ENCODE peak calls at places on chromosomes 13 and 19, in six cellular contexts. One of them, this sample, is unnamed.

GRCh38 chr19:45577111-45577905 is 7.3 kb downstream of the OPA3 start:
- DNase-seq in RWPE1: peak; percentile 91
- DNase-seq in AG09309: peak; percentile 58
- DNase-seq in astrocyte of the spinal cord: peak; percentile 90
- DNase-seq in body of pancreas: peak; percentile 78
- DNase-seq in CD8-positive, alpha-beta T cell: no peak
- DNase-seq in this sample: no peak

GRCh38 chr13:97226013-97226412 is 3.9 kb downstream of the MBNL2 start:
- DNase-seq in RWPE1: no peak
- DNase-seq in AG09309: no peak
- DNase-seq in astrocyte of the spinal cord: no peak
- DNase-seq in body of pancreas: peak; percentile 53
- DNase-seq in CD8-positive, alpha-beta T cell: no peak
- DNase-seq in this sample: no peak

GRCh38 chr13:26475176-26476110 is 82.0 kb upstream of the WASF3 start:
- DNase-seq in RWPE1: no peak
- DNase-seq in AG09309: no peak
- DNase-seq in astrocyte of the spinal cord: no peak
- DNase-seq in body of pancreas: no peak
- DNase-seq in CD8-positive, alpha-beta T cell: no peak
- DNase-seq in this sample: no peak

GRCh38 chr13:40597735-40598365 is 68.6 kb downstream of the FOXO1 start:
- DNase-seq in RWPE1: no peak
- DNase-seq in AG09309: no peak
- DNase-seq in astrocyte of the spinal cord: no peak
- DNase-seq in body of pancreas: peak; percentile 43
- DNase-seq in CD8-positive, alpha-beta T cell: no peak
- DNase-seq in this sample: no peak

GRCh38 chr19:39193785-39194184 is 3.0 kb upstream of the NCCRP1 start:
- DNase-seq in RWPE1: no peak
- DNase-seq in AG09309: no peak
- DNase-seq in astrocyte of the spinal cord: no peak
- DNase-seq in body of pancreas: peak; percentile 89
- DNase-seq in CD8-positive, alpha-beta T cell: no peak
- DNase-seq in this sample: no peak

GRCh38 chr19:41877490-41877876 is 404 bp downstream of the CD79A start:
- DNase-seq in RWPE1: no peak
- DNase-seq in AG09309: no peak
- DNase-seq in astrocyte of the spinal cord: no peak
- DNase-seq in body of pancreas: no peak
- DNase-seq in CD8-positive, alpha-beta T cell: no peak
- DNase-seq in this sample: no peak

GRCh38 chr13:93172109-93172508 is 54.5 kb upstream of the GPC6 start:
- DNase-seq in RWPE1: no peak
- DNase-seq in AG09309: no peak
- DNase-seq in astrocyte of the spinal cord: no peak
- DNase-seq in body of pancreas: no peak
- DNase-seq in CD8-positive, alpha-beta T cell: no peak
- DNase-seq in this sample: no peak

GRCh38 chr13:48151766-48152165 is 56.9 kb upstream of the MED4 start:
- DNase-seq in RWPE1: no peak
- DNase-seq in AG09309: no peak
- DNase-seq in astrocyte of the spinal cord: no peak
- DNase-seq in body of pancreas: no peak
- DNase-seq in CD8-positive, alpha-beta T cell: no peak
- DNase-seq in this sample: no peak

GRCh38 chr19:45404557-45405434 is at the start of gene PPP1R13L:
- DNase-seq in RWPE1: peak; percentile 95
- DNase-seq in AG09309: no peak
- DNase-seq in astrocyte of the spinal cord: peak; percentile 87
- DNase-seq in body of pancreas: peak; percentile 96
- DNase-seq in CD8-positive, alpha-beta T cell: no peak
- DNase-seq in this sample: no peak

GRCh38 chr13:112134150-112135075 is 67.5 kb downstream of the SOX1 start:
- DNase-seq in RWPE1: no peak
- DNase-seq in AG09309: no peak
- DNase-seq in astrocyte of the spinal cord: no peak
- DNase-seq in body of pancreas: no peak
- DNase-seq in CD8-positive, alpha-beta T cell: no peak
- DNase-seq in this sample: peak; percentile 7

GRCh38 chr19:31296741-31297390 is 52.4 kb downstream of the TSHZ3 start:
- DNase-seq in RWPE1: no peak
- DNase-seq in AG09309: no peak
- DNase-seq in astrocyte of the spinal cord: no peak
- DNase-seq in body of pancreas: no peak
- DNase-seq in CD8-positive, alpha-beta T cell: no peak
- DNase-seq in this sample: no peak

GRCh38 chr13:29991343-29991742 is 140.9 kb upstream of the UBL3 start:
- DNase-seq in RWPE1: peak; percentile 20
- DNase-seq in AG09309: peak; percentile 91
- DNase-seq in astrocyte of the spinal cord: peak; percentile 92
- DNase-seq in body of pancreas: no peak
- DNase-seq in CD8-positive, alpha-beta T cell: no peak
- DNase-seq in this sample: no peak

GRCh38 chr19:20503536-20503935 is 62.0 kb downstream of the ZNF737 start:
- DNase-seq in RWPE1: peak; percentile 1
- DNase-seq in AG09309: no peak
- DNase-seq in astrocyte of the spinal cord: peak; percentile 8
- DNase-seq in body of pancreas: peak; percentile 59
- DNase-seq in CD8-positive, alpha-beta T cell: no peak
- DNase-seq in this sample: no peak

GRCh38 chr13:21120191-21120590 is 56.2 kb downstream of the SKA3 start:
- DNase-seq in RWPE1: no peak
- DNase-seq in AG09309: no peak
- DNase-seq in astrocyte of the spinal cord: no peak
- DNase-seq in body of pancreas: no peak
- DNase-seq in CD8-positive, alpha-beta T cell: no peak
- DNase-seq in this sample: no peak

GRCh38 chr19:33788676-33789075 is 8.0 kb upstream of the KCTD15 start:
- DNase-seq in RWPE1: no peak
- DNase-seq in AG09309: no peak
- DNase-seq in astrocyte of the spinal cord: no peak
- DNase-seq in body of pancreas: no peak
- DNase-seq in CD8-positive, alpha-beta T cell: no peak
- DNase-seq in this sample: no peak

GRCh38 chr13:36685912-36686311 is 12.1 kb downstream of the SERTM1 start:
- DNase-seq in RWPE1: no peak
- DNase-seq in AG09309: no peak
- DNase-seq in astrocyte of the spinal cord: peak; percentile 71
- DNase-seq in body of pancreas: no peak
- DNase-seq in CD8-positive, alpha-beta T cell: no peak
- DNase-seq in this sample: no peak

GRCh38 chr13:101703081-101703480 is 250.6 kb downstream of the ITGBL1 start:
- DNase-seq in RWPE1: no peak
- DNase-seq in AG09309: no peak
- DNase-seq in astrocyte of the spinal cord: no peak
- DNase-seq in body of pancreas: no peak
- DNase-seq in CD8-positive, alpha-beta T cell: no peak
- DNase-seq in this sample: no peak

GRCh38 chr19:29311391-29311790 is 98.4 kb upstream of the UQCRFS1 start:
- DNase-seq in RWPE1: no peak
- DNase-seq in AG09309: no peak
- DNase-seq in astrocyte of the spinal cord: no peak
- DNase-seq in body of pancreas: no peak
- DNase-seq in CD8-positive, alpha-beta T cell: no peak
- DNase-seq in this sample: no peak

GRCh38 chr19:43784251-43784980 is 3.6 kb upstream of the KCNN4 start:
- DNase-seq in RWPE1: peak; percentile 92
- DNase-seq in AG09309: peak; percentile 34
- DNase-seq in astrocyte of the spinal cord: peak; percentile 86
- DNase-seq in body of pancreas: peak; percentile 33
- DNase-seq in CD8-positive, alpha-beta T cell: peak; percentile 50
- DNase-seq in this sample: no peak

GRCh38 chr19:18674616-18675015 is 8.9 kb upstream of the CRTC1 start:
- DNase-seq in RWPE1: no peak
- DNase-seq in AG09309: no peak
- DNase-seq in astrocyte of the spinal cord: no peak
- DNase-seq in body of pancreas: no peak
- DNase-seq in CD8-positive, alpha-beta T cell: no peak
- DNase-seq in this sample: no peak

GRCh38 chr13:86174632-86175031 is 375.4 kb upstream of the SLITRK6 start:
- DNase-seq in RWPE1: no peak
- DNase-seq in AG09309: no peak
- DNase-seq in astrocyte of the spinal cord: peak; percentile 19
- DNase-seq in body of pancreas: no peak
- DNase-seq in CD8-positive, alpha-beta T cell: no peak
- DNase-seq in this sample: no peak

GRCh38 chr19:4049432-4049831 is 17.3 kb downstream of the ZBTB7A start:
- DNase-seq in RWPE1: no peak
- DNase-seq in AG09309: no peak
- DNase-seq in astrocyte of the spinal cord: no peak
- DNase-seq in body of pancreas: peak; percentile 31
- DNase-seq in CD8-positive, alpha-beta T cell: no peak
- DNase-seq in this sample: no peak

GRCh38 chr13:52744842-52745241 is 5.2 kb upstream of the CNMD start:
- DNase-seq in RWPE1: no peak
- DNase-seq in AG09309: no peak
- DNase-seq in astrocyte of the spinal cord: no peak
- DNase-seq in body of pancreas: no peak
- DNase-seq in CD8-positive, alpha-beta T cell: no peak
- DNase-seq in this sample: no peak

GRCh38 chr19:5891938-5892771 is 11.4 kb downstream of the NDUFA11 start:
- DNase-seq in RWPE1: no peak
- DNase-seq in AG09309: no peak
- DNase-seq in astrocyte of the spinal cord: peak; percentile 37
- DNase-seq in body of pancreas: peak; percentile 45
- DNase-seq in CD8-positive, alpha-beta T cell: no peak
- DNase-seq in this sample: no peak

GRCh38 chr13:113802090-113802531 is 43.1 kb downstream of the TMEM255B start:
- DNase-seq in RWPE1: peak; percentile 71
- DNase-seq in AG09309: peak; percentile 37
- DNase-seq in astrocyte of the spinal cord: peak; percentile 74
- DNase-seq in body of pancreas: peak; percentile 33
- DNase-seq in CD8-positive, alpha-beta T cell: no peak
- DNase-seq in this sample: no peak

GRCh38 chr13:107678075-107678689 is 537.2 kb downstream of the LIG4 start:
- DNase-seq in RWPE1: no peak
- DNase-seq in AG09309: peak; percentile 4
- DNase-seq in astrocyte of the spinal cord: no peak
- DNase-seq in body of pancreas: no peak
- DNase-seq in CD8-positive, alpha-beta T cell: no peak
- DNase-seq in this sample: no peak

GRCh38 chr13:38965281-38965680 is 25.4 kb downstream of the STOML3 start:
- DNase-seq in RWPE1: no peak
- DNase-seq in AG09309: no peak
- DNase-seq in astrocyte of the spinal cord: no peak
- DNase-seq in body of pancreas: no peak
- DNase-seq in CD8-positive, alpha-beta T cell: no peak
- DNase-seq in this sample: no peak

GRCh38 chr13:38967446-38967845 is 23.2 kb downstream of the STOML3 start:
- DNase-seq in RWPE1: no peak
- DNase-seq in AG09309: no peak
- DNase-seq in astrocyte of the spinal cord: no peak
- DNase-seq in body of pancreas: no peak
- DNase-seq in CD8-positive, alpha-beta T cell: no peak
- DNase-seq in this sample: no peak

GRCh38 chr13:38969187-38969586 is 21.4 kb downstream of the STOML3 start:
- DNase-seq in RWPE1: no peak
- DNase-seq in AG09309: no peak
- DNase-seq in astrocyte of the spinal cord: no peak
- DNase-seq in body of pancreas: no peak
- DNase-seq in CD8-positive, alpha-beta T cell: no peak
- DNase-seq in this sample: no peak

GRCh38 chr13:38970380-38971051 is 20.1 kb downstream of the STOML3 start:
- DNase-seq in RWPE1: no peak
- DNase-seq in AG09309: no peak
- DNase-seq in astrocyte of the spinal cord: no peak
- DNase-seq in body of pancreas: no peak
- DNase-seq in CD8-positive, alpha-beta T cell: no peak
- DNase-seq in this sample: no peak
- TF ChIP-seq CTCF in RWPE1: peak; percentile 6
- TF ChIP-seq CTCF in AG09309: no peak
- TF ChIP-seq CTCF in astrocyte of the spinal cord: no peak
- TF ChIP-seq CTCF in body of pancreas: no peak
- TF ChIP-seq CTCF in CD8-positive, alpha-beta T cell: no peak
- TF ChIP-seq CTCF in this sample: no peak

GRCh38 chr19:46824887-46825730 is 25.5 kb downstream of the AP2S1 start:
- DNase-seq in RWPE1: no peak
- DNase-seq in AG09309: no peak
- DNase-seq in astrocyte of the spinal cord: no peak
- DNase-seq in body of pancreas: peak; percentile 38
- DNase-seq in CD8-positive, alpha-beta T cell: no peak
- DNase-seq in this sample: no peak
- TF ChIP-seq CTCF in RWPE1: no peak
- TF ChIP-seq CTCF in AG09309: peak; percentile 13
- TF ChIP-seq CTCF in astrocyte of the spinal cord: no peak
- TF ChIP-seq CTCF in body of pancreas: no peak
- TF ChIP-seq CTCF in CD8-positive, alpha-beta T cell: no peak
- TF ChIP-seq CTCF in this sample: no peak

DNA sequence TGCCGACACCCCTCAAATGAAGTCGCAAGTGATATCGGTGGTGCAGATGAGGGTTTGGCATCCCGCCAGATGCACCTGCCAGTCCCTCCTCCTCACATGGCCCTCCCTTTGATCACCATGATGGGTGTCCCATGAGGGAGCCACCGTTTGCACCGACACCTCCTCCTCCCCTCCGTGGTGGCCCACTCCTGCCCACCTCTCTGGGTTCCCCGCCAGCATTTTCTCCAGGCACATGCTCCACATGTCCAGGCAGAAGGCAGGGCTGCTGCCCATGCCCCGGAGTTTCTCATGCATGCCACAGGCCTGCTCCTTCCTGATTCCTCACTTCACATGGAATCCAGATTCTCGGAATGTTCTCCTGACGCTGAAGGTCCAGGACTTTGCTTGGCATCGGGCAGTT is 49.3 kb downstream of the COL4A2 start:
- DNase-seq in RWPE1: no peak
- DNase-seq in AG09309: no peak
- DNase-seq in astrocyte of the spinal cord: no peak
- DNase-seq in body of pancreas: no peak
- DNase-seq in CD8-positive, alpha-beta T cell: no peak
- DNase-seq in this sample: no peak
- TF ChIP-seq CTCF in RWPE1: no peak
- TF ChIP-seq CTCF in AG09309: no peak
- TF ChIP-seq CTCF in astrocyte of the spinal cord: no peak
- TF ChIP-seq CTCF in body of pancreas: no peak
- TF ChIP-seq CTCF in CD8-positive, alpha-beta T cell: no peak
- TF ChIP-seq CTCF in this sample: no peak

GRCh38 chr13:92074658-92075057 is 676.2 kb downstream of the GPC5 start:
- DNase-seq in RWPE1: no peak
- DNase-seq in AG09309: no peak
- DNase-seq in astrocyte of the spinal cord: peak; percentile 14
- DNase-seq in body of pancreas: peak; percentile 14
- DNase-seq in CD8-positive, alpha-beta T cell: no peak
- DNase-seq in this sample: no peak
- TF ChIP-seq CTCF in RWPE1: no peak
- TF ChIP-seq CTCF in AG09309: no peak
- TF ChIP-seq CTCF in astrocyte of the spinal cord: peak; percentile 45
- TF ChIP-seq CTCF in body of pancreas: peak; percentile 27
- TF ChIP-seq CTCF in CD8-positive, alpha-beta T cell: no peak
- TF ChIP-seq CTCF in this sample: no peak

This sample was measured in natural killer cell.